ENCODE peak calls at places on chromosomes 12 and 14, in seven cellular contexts. V is GM06990; P is natural killer cell; O is T follicular helper cell; F is HFFc6; M is activated effector memory CD4-positive, alpha-beta T cell treated with anti-CD3 and anti-CD28 coated beads, Interleukin-2, amount 50 U/mL, for 16 hours; G is foreskin keratinocyte. E is an unnamed sample.

GRCh38 chr14:34300330-34300729 is 161.7 kb downstream of the SPTSSA start:
- DNase-seq in O (no peak), M (no peak), V (no peak), G (no peak), P (no peak), F (no peak), E (no peak)

GRCh38 chr14:105536691-105537579 is 10.6 kb downstream of the TMEM121 start:
- DNase-seq in O (no peak), G (no peak), F (no peak), V (no peak), M (no peak), P (no peak), E (no peak)

GRCh38 chr14:81436296-81437138 is 36.4 kb upstream of the STON2 start:
- DNase-seq in V (peak; percentile 49), F (no peak), O (peak; percentile 14), G (peak; percentile 52), M (peak; percentile 76), P (peak; percentile 18), E (peak; percentile 35)

GRCh38 chr14:88323086-88323519 is at the start of gene KCNK10:
- DNase-seq in M (no peak), O (no peak), F (no peak), G (no peak), P (no peak), V (no peak), E (no peak)

GRCh38 chr12:95083938-95084337 is 10.5 kb upstream of the NR2C1 start:
- DNase-seq in V (no peak), M (no peak), O (no peak), G (no peak), F (peak; percentile 48), P (no peak), E (peak; percentile 22)

GRCh38 chr12:93803408-93803807 is 126.2 kb downstream of the CRADD start:
- DNase-seq in G (peak; percentile 85), P (no peak), V (no peak), M (no peak), F (peak; percentile 72), O (no peak), E (peak; percentile 28)

GRCh38 chr12:110543252-110543959 is 39.7 kb downstream of the PPTC7 start:
- DNase-seq in M (no peak), O (no peak), V (no peak), G (peak; percentile 94), P (no peak), F (no peak), E (peak; percentile 73)

GRCh38 chr12:113461666-113462065 is 10.0 kb downstream of the LHX5 start:
- DNase-seq in O (no peak), G (no peak), V (no peak), F (peak; percentile 26), M (no peak), P (no peak), E (no peak)

GRCh38 chr14:100813291-100813690 is 12.6 kb upstream of the MEG3 start:
- DNase-seq in P (no peak), G (no peak), O (no peak), M (no peak), V (no peak), F (no peak), E (no peak)

GRCh38 chr12:124764451-124764850 is 99.2 kb downstream of the SCARB1 start:
- DNase-seq in M (peak; percentile 71), O (no peak), P (no peak), G (peak; percentile 54), V (no peak), F (peak; percentile 62), E (no peak)

GRCh38 chr12:49482095-49483051 is 56.5 kb upstream of the KCNH3 start:
- DNase-seq in O (no peak), G (peak; percentile 81), F (peak; percentile 15), V (no peak), P (no peak), M (no peak), E (no peak)

GRCh38 chr12:32264995-32265394 is 134.4 kb upstream of the FGD4 start:
- DNase-seq in F (no peak), O (no peak), V (peak; percentile 48), M (no peak), P (no peak), G (no peak), E (no peak)

GRCh38 chr12:93297536-93297935 is 80.2 kb upstream of the NUDT4 start:
- DNase-seq in V (no peak), F (no peak), G (no peak), O (no peak), P (no peak), M (no peak), E (no peak)

GRCh38 chr12:15701721-15702156 is 87.4 kb downstream of the EPS8 start:
- DNase-seq in O (no peak), F (peak; percentile 56), V (no peak), G (peak; percentile 29), M (no peak), P (no peak), E (peak; percentile 46)

GRCh38 chr12:6770094-6770493 is 2.2 kb upstream of the LAG3 start:
- DNase-seq in O (no peak), V (no peak), F (no peak), M (no peak), P (no peak), G (no peak), E (no peak)

GRCh38 chr14:23005451-23005850 is 4.5 kb downstream of the C14orf93 start:
- DNase-seq in M (no peak), F (no peak), V (no peak), P (no peak), G (no peak), O (no peak), E (no peak)

GRCh38 chr12:56300644-56301464 is 724 bp upstream of the CS start:
- DNase-seq in F (no peak), O (no peak), P (no peak), G (no peak), M (no peak), V (no peak), E (no peak)

GRCh38 chr14:58873228-58873953 is 235.6 kb downstream of the DACT1 start:
- DNase-seq in M (no peak), V (no peak), P (no peak), O (no peak), F (no peak), G (no peak), E (no peak)

GRCh38 chr14:47262801-47263200 is 412.6 kb downstream of the MDGA2 start:
- DNase-seq in M (no peak), O (no peak), G (peak; percentile 83), V (no peak), F (no peak), P (no peak), E (no peak)

GRCh38 chr14:59415836-59416620 is 49.2 kb downstream of the GPR135 start:
- DNase-seq in G (no peak), V (no peak), F (no peak), O (no peak), P (no peak), M (no peak), E (no peak)

GRCh38 chr12:57694459-57695019 is 607 bp downstream of the OS9 start:
- DNase-seq in P (no peak), O (no peak), G (peak; percentile 3), M (no peak), F (no peak), V (no peak), E (no peak)

GRCh38 chr12:45989857-45990467 is 412 bp downstream of the SCAF11 start:
- DNase-seq in V (peak; percentile 85), O (peak; percentile 25), F (peak; percentile 47), M (peak; percentile 83), P (peak; percentile 56), G (peak; percentile 46), E (no peak)

GRCh38 chr14:105059035-105059916 is 6.0 kb downstream of the GPR132 start:
- DNase-seq in O (peak; percentile 66), G (no peak), F (no peak), M (peak; percentile 83), P (no peak), V (no peak), E (no peak)

GRCh38 chr12:110689002-110689600 is at the start of gene HVCN1:
- DNase-seq in O (peak; percentile 14), F (no peak), V (peak; percentile 54), M (peak; percentile 80), G (peak; percentile 4), P (peak; percentile 35), E (no peak)

GRCh38 chr12:6312529-6313325 is 2.2 kb downstream of the PLEKHG6 start:
- DNase-seq in O (no peak), V (peak; percentile 68), P (no peak), G (peak; percentile 86), F (no peak), M (no peak), E (no peak)

GRCh38 chr12:108090107-108090899 is 38.8 kb upstream of the WSCD2 start:
- DNase-seq in F (no peak), P (no peak), O (no peak), G (no peak), M (no peak), V (no peak), E (no peak)

GRCh38 chr12:39443704-39444234 is 849 bp upstream of the KIF21A start:
- DNase-seq in G (peak; percentile 22), M (no peak), O (no peak), P (no peak), F (peak; percentile 1), V (no peak), E (peak; percentile 62)

E was measured in kidney glomerular epithelial cell.